ENCODE peak calls at places on chromosome 9, in nine cellular contexts. Y is GM12878, F is SK-N-SH, X is K562, U is adipocyte, H is astrocyte, C is colonic mucosa, D is IMR-90, T is GM23248. Q is an unnamed sample.

GRCh38 chr9:35254237-35254636 is 92.4 kb downstream of the UNC13B start:
- DNase-seq in H (no peak), C (no peak), U (no peak), D (no peak), T (no peak), F (no peak), Y (no peak), X (no peak), Q (no peak)

GRCh38 chr9:111399772-111400563 is 69.9 kb upstream of the OR2K2 start:
- DNase-seq in H (no peak), T (peak; percentile 26), F (peak; percentile 7), X (no peak), D (peak; percentile 21), Y (no peak), U (peak; percentile 11), C (peak; percentile 47), Q (peak; percentile 80)

GRCh38 chr9:74496819-74497749 is at the start of gene RORB:
- DNase-seq in C (peak; percentile 44), D (peak; percentile 5), F (peak; percentile 93), U (peak; percentile 86), Y (no peak), H (peak; percentile 72), X (peak; percentile 49), T (peak; percentile 37), Q (peak; percentile 93)

GRCh38 chr9:134320916-134321570 is 5.2 kb upstream of the RXRA start:
- DNase-seq in C (no peak), U (no peak), F (no peak), D (no peak), X (no peak), T (no peak), H (no peak), Y (no peak), Q (no peak)

GRCh38 chr9:107933042-107933441 is 443.5 kb upstream of the KLF4 start:
- DNase-seq in D (peak; percentile 40), U (peak; percentile 29), T (peak; percentile 76), X (no peak), H (no peak), C (no peak), F (no peak), Y (no peak), Q (no peak)

GRCh38 chr9:91681461-91682305 is 258.1 kb upstream of the NFIL3 start:
- DNase-seq in D (peak; percentile 64), T (peak; percentile 93), Y (no peak), F (peak; percentile 92), U (peak; percentile 76), H (peak; percentile 36), C (peak; percentile 64), X (peak; percentile 65), Q (peak; percentile 95)

GRCh38 chr9:104232781-104233341 is 138.8 kb downstream of the SMC2 start:
- DNase-seq in F (no peak), X (no peak), U (peak; percentile 40), T (peak; percentile 44), H (peak; percentile 9), D (no peak), Y (no peak), C (no peak), Q (no peak)

GRCh38 chr9:97518909-97519307 is 17.4 kb downstream of the TMOD1 start:
- DNase-seq in C (peak; percentile 61), T (peak; percentile 82), D (peak; percentile 92), Y (no peak), X (no peak), F (no peak), U (no peak), H (peak; percentile 77), Q (no peak)

DNA sequence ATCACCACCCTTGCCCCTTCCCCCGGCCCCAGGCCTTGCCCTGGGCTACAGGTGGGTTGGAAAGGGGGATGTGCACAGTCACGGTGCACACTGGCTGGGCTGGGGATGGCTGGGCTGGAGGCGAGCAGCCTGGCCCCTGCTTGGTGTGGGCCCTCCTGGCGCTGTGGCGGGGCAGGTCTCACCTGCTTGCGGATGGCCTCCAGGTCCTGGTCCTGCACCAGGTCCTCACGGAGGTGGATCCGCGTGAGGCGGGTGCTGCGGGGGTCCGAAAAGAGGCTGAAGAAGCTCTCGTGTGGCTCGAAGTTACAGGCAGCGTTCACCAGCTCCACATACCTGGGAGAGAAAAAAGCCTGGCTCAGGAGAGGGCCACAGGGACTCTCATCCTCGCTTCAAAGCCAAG is 18.1 kb downstream of the ZER1 start:
- DNase-seq in D (no peak), H (no peak), Y (no peak), X (no peak), U (no peak), T (no peak), C (no peak), F (no peak), Q (no peak)
- H3K36me3 ChIP-seq in D (peaks cover 42% of the 10 kb centered on the region), H (peaks cover 2% of the 10 kb centered on the region), Y (no peaks in the 10 kb centered on the region), X (peaks cover 10% of the 10 kb centered on the region), U (peaks cover 42% of the 10 kb centered on the region), T (no peaks in the 10 kb centered on the region), C (peaks cover 7% of the 10 kb centered on the region), F (no peaks in the 10 kb centered on the region), Q (peaks cover 31% of the 10 kb centered on the region)

GRCh38 chr9:70574222-70574837 is 159.9 kb upstream of the KLF9 start:
- DNase-seq in T (peak; percentile 86), D (peak; percentile 76), Y (no peak), F (no peak), H (peak; percentile 89), C (no peak), U (peak; percentile 36), X (no peak), Q (peak; percentile 57)
- H3K9ac ChIP-seq in T (peak overlapping the region; percentile 40), D (peak overlapping the region; percentile 19), Y (no peak overlapping the region), F (no peak overlapping the region), H (peak overlapping the region; percentile 12), C (no peak overlapping the region), U (peak overlapping the region; percentile 25), X (no peak overlapping the region), Q (no peak overlapping the region)

GRCh38 chr9:120781236-120781635 is 12.0 kb downstream of the FBXW2 start:
- DNase-seq in T (no peak), C (no peak), F (no peak), Y (no peak), X (no peak), D (no peak), H (no peak), U (no peak), Q (no peak)

GRCh38 chr9:120779227-120779626 is 14.0 kb downstream of the FBXW2 start:
- DNase-seq in C (no peak), U (no peak), F (no peak), H (no peak), X (no peak), T (no peak), Y (no peak), D (no peak), Q (no peak)

GRCh38 chr9:120787906-120788305 is 5.3 kb downstream of the FBXW2 start:
- DNase-seq in T (no peak), U (no peak), X (no peak), Y (no peak), F (no peak), D (no peak), C (no peak), H (no peak), Q (no peak)

GRCh38 chr9:120780367-120780766 is 12.8 kb downstream of the FBXW2 start:
- DNase-seq in Y (no peak), X (no peak), D (no peak), H (no peak), F (no peak), T (no peak), U (no peak), C (no peak), Q (no peak)

DNA sequence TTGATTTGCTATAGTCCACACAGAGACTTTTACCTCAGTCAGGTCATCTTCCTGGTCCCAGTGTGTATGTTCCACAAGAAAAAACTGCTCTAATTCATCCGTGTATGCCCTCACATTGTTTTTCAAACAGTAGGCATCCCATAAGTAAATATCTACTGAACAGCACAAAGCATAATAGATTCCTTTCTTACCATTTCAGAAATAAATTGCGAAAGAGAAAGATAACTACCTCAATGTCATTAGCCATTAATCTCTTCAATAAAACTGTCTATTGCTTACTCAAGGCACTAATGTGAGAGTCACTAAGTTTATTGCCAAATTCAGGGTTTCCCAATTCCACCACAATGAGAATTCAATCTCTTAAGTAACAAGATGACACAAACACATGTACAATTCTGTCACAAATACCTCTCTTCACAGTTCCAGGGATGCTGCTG is 9.6 kb downstream of the FBXW2 start:
- DNase-seq in C (no peak), T (peak; percentile 86), D (peak; percentile 38), H (peak; percentile 41), X (no peak), F (no peak), Y (no peak), U (peak; percentile 10), Q (no peak)
- H3K36me3 ChIP-seq in C (no peaks in the 10 kb centered on the region), T (peaks cover 20% of the 10 kb centered on the region), D (peaks cover 19% of the 10 kb centered on the region), H (peaks cover 14% of the 10 kb centered on the region), X (peaks cover 71% of the 10 kb centered on the region), F (peaks cover 43% of the 10 kb centered on the region), Y (no peaks in the 10 kb centered on the region), U (peaks cover 33% of the 10 kb centered on the region), Q (peaks cover 84% of the 10 kb centered on the region)

GRCh38 chr9:127974002-127974768 is 6.6 kb downstream of the EEIG1 start:
- DNase-seq in U (no peak), C (peak; percentile 24), T (no peak), F (peak; percentile 76), X (no peak), H (no peak), Y (no peak), D (no peak), Q (peak; percentile 46)
- H3K9ac ChIP-seq in U (peak overlapping the region; percentile 19), C (peak overlapping the region; percentile 65), T (peak overlapping the region; percentile 8), F (no peak overlapping the region), X (no peak overlapping the region), H (no peak overlapping the region), Y (no peak overlapping the region), D (no peak overlapping the region), Q (no peak overlapping the region)

DNA sequence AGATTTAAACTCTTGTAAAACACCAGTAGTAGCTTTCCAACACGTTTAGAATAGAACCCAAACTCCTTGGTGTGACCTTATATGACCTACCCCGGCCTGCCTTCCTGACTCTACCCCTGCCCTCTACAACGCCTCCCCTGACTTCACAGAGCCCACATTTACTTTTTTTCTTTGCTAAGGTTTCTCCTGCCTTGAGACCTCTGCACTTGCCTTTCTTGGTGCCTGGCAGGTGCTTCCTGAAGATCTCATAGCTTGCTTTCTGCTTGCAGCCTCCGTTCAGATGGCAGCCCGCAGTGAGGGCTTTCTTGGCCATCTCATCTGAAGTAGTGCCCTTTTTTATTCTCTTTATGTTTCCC is 24.3 kb downstream of the NUP214 start:
- DNase-seq in F (no peak), U (no peak), C (no peak), Y (no peak), H (no peak), D (no peak), T (no peak), X (no peak), Q (no peak)
- H3K36me3 ChIP-seq in F (peaks cover 84% of the 10 kb centered on the region), U (peaks cover 99% of the 10 kb centered on the region), C (peaks cover 41% of the 10 kb centered on the region), Y (peaks cover 9% of the 10 kb centered on the region), H (peaks cover 77% of the 10 kb centered on the region), D (peaks cover 59% of the 10 kb centered on the region), T (peaks cover 71% of the 10 kb centered on the region), X (peaks cover 99% of the 10 kb centered on the region), Q (peaks cover 96% of the 10 kb centered on the region)

Q was measured in endodermal cell.